ENCODE peak calls at places on chromosomes 11 and 22, in eight cellular contexts. One of them, this sample, is unnamed.

GRCh38 chr11:78420255-78420764 is 2.7 kb upstream of the GAB2 start:
- DNase-seq in dorsolateral prefrontal cortex: peak
- DNase-seq in H7: peak
- DNase-seq in T-helper 17 cell: peak
- DNase-seq in activated T-cell treated with anti-CD3 and anti-CD28 coated beads for 48 hours: peak
- DNase-seq in activated T-helper 1 cell treated with Interleukin-2 at 50 U/mL for 16 hours: peak
- DNase-seq in naive thymus-derived CD8-positive, alpha-beta T cell: peak
- DNase-seq in stimulated activated CD4-positive, alpha-beta T cell treated with anti-CD3 and anti-CD28 coated beads, Interleukin-4, amount 100 ng/mL, for 48 hours: peak
- DNase-seq in this sample: peak

GRCh38 chr11:46603704-46604308 is 10.0 kb upstream of the AMBRA1 start:
- DNase-seq in naive thymus-derived CD8-positive, alpha-beta T cell: no peak
- DNase-seq in dorsolateral prefrontal cortex: no peak
- DNase-seq in H7: no peak
- DNase-seq in T-helper 17 cell: no peak
- DNase-seq in activated T-helper 1 cell treated with Interleukin-2 at 50 U/mL for 16 hours: no peak
- DNase-seq in stimulated activated CD4-positive, alpha-beta T cell treated with anti-CD3 and anti-CD28 coated beads, Interleukin-4, amount 100 ng/mL, for 48 hours: no peak
- DNase-seq in activated T-cell treated with anti-CD3 and anti-CD28 coated beads for 48 hours: no peak
- DNase-seq in this sample: no peak

GRCh38 chr11:251550-251949 is 14.8 kb downstream of the PSMD13 start:
- DNase-seq in naive thymus-derived CD8-positive, alpha-beta T cell: no peak
- DNase-seq in dorsolateral prefrontal cortex: no peak
- DNase-seq in activated T-cell treated with anti-CD3 and anti-CD28 coated beads for 48 hours: no peak
- DNase-seq in stimulated activated CD4-positive, alpha-beta T cell treated with anti-CD3 and anti-CD28 coated beads, Interleukin-4, amount 100 ng/mL, for 48 hours: no peak
- DNase-seq in T-helper 17 cell: no peak
- DNase-seq in H7: no peak
- DNase-seq in activated T-helper 1 cell treated with Interleukin-2 at 50 U/mL for 16 hours: no peak
- DNase-seq in this sample: no peak

GRCh38 chr22:40406063-40406890 is 35.9 kb downstream of the SGSM3 start:
- DNase-seq in H7: peak
- DNase-seq in naive thymus-derived CD8-positive, alpha-beta T cell: no peak
- DNase-seq in activated T-helper 1 cell treated with Interleukin-2 at 50 U/mL for 16 hours: no peak
- DNase-seq in T-helper 17 cell: no peak
- DNase-seq in dorsolateral prefrontal cortex: no peak
- DNase-seq in activated T-cell treated with anti-CD3 and anti-CD28 coated beads for 48 hours: no peak
- DNase-seq in stimulated activated CD4-positive, alpha-beta T cell treated with anti-CD3 and anti-CD28 coated beads, Interleukin-4, amount 100 ng/mL, for 48 hours: no peak
- DNase-seq in this sample: no peak

GRCh38 chr11:91653091-91653754 is 571.4 kb upstream of the FAT3 start:
- DNase-seq in T-helper 17 cell: no peak
- DNase-seq in naive thymus-derived CD8-positive, alpha-beta T cell: no peak
- DNase-seq in dorsolateral prefrontal cortex: no peak
- DNase-seq in stimulated activated CD4-positive, alpha-beta T cell treated with anti-CD3 and anti-CD28 coated beads, Interleukin-4, amount 100 ng/mL, for 48 hours: no peak
- DNase-seq in activated T-cell treated with anti-CD3 and anti-CD28 coated beads for 48 hours: no peak
- DNase-seq in H7: no peak
- DNase-seq in activated T-helper 1 cell treated with Interleukin-2 at 50 U/mL for 16 hours: no peak
- DNase-seq in this sample: no peak

GRCh38 chr22:38802671-38803121 is 8.8 kb upstream of the DNAL4 start:
- DNase-seq in dorsolateral prefrontal cortex: no peak
- DNase-seq in T-helper 17 cell: no peak
- DNase-seq in activated T-cell treated with anti-CD3 and anti-CD28 coated beads for 48 hours: no peak
- DNase-seq in activated T-helper 1 cell treated with Interleukin-2 at 50 U/mL for 16 hours: no peak
- DNase-seq in H7: peak
- DNase-seq in stimulated activated CD4-positive, alpha-beta T cell treated with anti-CD3 and anti-CD28 coated beads, Interleukin-4, amount 100 ng/mL, for 48 hours: no peak
- DNase-seq in naive thymus-derived CD8-positive, alpha-beta T cell: no peak
- DNase-seq in this sample: peak

GRCh38 chr11:35166369-35167360 is 27.7 kb downstream of the CD44 start:
- DNase-seq in H7: no peak
- DNase-seq in dorsolateral prefrontal cortex: peak
- DNase-seq in stimulated activated CD4-positive, alpha-beta T cell treated with anti-CD3 and anti-CD28 coated beads, Interleukin-4, amount 100 ng/mL, for 48 hours: no peak
- DNase-seq in activated T-helper 1 cell treated with Interleukin-2 at 50 U/mL for 16 hours: no peak
- DNase-seq in T-helper 17 cell: peak
- DNase-seq in activated T-cell treated with anti-CD3 and anti-CD28 coated beads for 48 hours: no peak
- DNase-seq in naive thymus-derived CD8-positive, alpha-beta T cell: no peak
- DNase-seq in this sample: no peak

GRCh38 chr11:112321521-112322172 is 61.0 kb upstream of the PLET1 start:
- DNase-seq in H7: no peak
- DNase-seq in stimulated activated CD4-positive, alpha-beta T cell treated with anti-CD3 and anti-CD28 coated beads, Interleukin-4, amount 100 ng/mL, for 48 hours: no peak
- DNase-seq in activated T-helper 1 cell treated with Interleukin-2 at 50 U/mL for 16 hours: no peak
- DNase-seq in T-helper 17 cell: no peak
- DNase-seq in naive thymus-derived CD8-positive, alpha-beta T cell: no peak
- DNase-seq in activated T-cell treated with anti-CD3 and anti-CD28 coated beads for 48 hours: no peak
- DNase-seq in dorsolateral prefrontal cortex: no peak
- DNase-seq in this sample: peak

GRCh38 chr11:120096756-120097191 is 41.1 kb downstream of the TRIM29 start:
- DNase-seq in dorsolateral prefrontal cortex: no peak
- DNase-seq in T-helper 17 cell: no peak
- DNase-seq in activated T-helper 1 cell treated with Interleukin-2 at 50 U/mL for 16 hours: no peak
- DNase-seq in stimulated activated CD4-positive, alpha-beta T cell treated with anti-CD3 and anti-CD28 coated beads, Interleukin-4, amount 100 ng/mL, for 48 hours: no peak
- DNase-seq in H7: no peak
- DNase-seq in activated T-cell treated with anti-CD3 and anti-CD28 coated beads for 48 hours: no peak
- DNase-seq in naive thymus-derived CD8-positive, alpha-beta T cell: no peak
- DNase-seq in this sample: no peak

GRCh38 chr11:113176971-113177370 is 137.4 kb upstream of the TTC12 start:
- DNase-seq in T-helper 17 cell: no peak
- DNase-seq in activated T-cell treated with anti-CD3 and anti-CD28 coated beads for 48 hours: no peak
- DNase-seq in H7: no peak
- DNase-seq in naive thymus-derived CD8-positive, alpha-beta T cell: no peak
- DNase-seq in dorsolateral prefrontal cortex: no peak
- DNase-seq in activated T-helper 1 cell treated with Interleukin-2 at 50 U/mL for 16 hours: no peak
- DNase-seq in stimulated activated CD4-positive, alpha-beta T cell treated with anti-CD3 and anti-CD28 coated beads, Interleukin-4, amount 100 ng/mL, for 48 hours: no peak
- DNase-seq in this sample: no peak

GRCh38 chr11:13955971-13956421 is 6.5 kb upstream of the SPON1 start:
- DNase-seq in T-helper 17 cell: peak
- DNase-seq in activated T-helper 1 cell treated with Interleukin-2 at 50 U/mL for 16 hours: peak
- DNase-seq in activated T-cell treated with anti-CD3 and anti-CD28 coated beads for 48 hours: no peak
- DNase-seq in stimulated activated CD4-positive, alpha-beta T cell treated with anti-CD3 and anti-CD28 coated beads, Interleukin-4, amount 100 ng/mL, for 48 hours: no peak
- DNase-seq in H7: peak
- DNase-seq in dorsolateral prefrontal cortex: peak
- DNase-seq in naive thymus-derived CD8-positive, alpha-beta T cell: peak
- DNase-seq in this sample: peak

GRCh38 chr11:118226294-118226693 is 1.5 kb upstream of the JAML start:
- DNase-seq in H7: no peak
- DNase-seq in T-helper 17 cell: no peak
- DNase-seq in stimulated activated CD4-positive, alpha-beta T cell treated with anti-CD3 and anti-CD28 coated beads, Interleukin-4, amount 100 ng/mL, for 48 hours: no peak
- DNase-seq in dorsolateral prefrontal cortex: no peak
- DNase-seq in naive thymus-derived CD8-positive, alpha-beta T cell: no peak
- DNase-seq in activated T-cell treated with anti-CD3 and anti-CD28 coated beads for 48 hours: no peak
- DNase-seq in activated T-helper 1 cell treated with Interleukin-2 at 50 U/mL for 16 hours: no peak
- DNase-seq in this sample: no peak

GRCh38 chr11:16881074-16881709 is 133.0 kb downstream of the PLEKHA7 start:
- DNase-seq in stimulated activated CD4-positive, alpha-beta T cell treated with anti-CD3 and anti-CD28 coated beads, Interleukin-4, amount 100 ng/mL, for 48 hours: no peak
- DNase-seq in naive thymus-derived CD8-positive, alpha-beta T cell: no peak
- DNase-seq in T-helper 17 cell: no peak
- DNase-seq in activated T-helper 1 cell treated with Interleukin-2 at 50 U/mL for 16 hours: no peak
- DNase-seq in H7: peak
- DNase-seq in dorsolateral prefrontal cortex: no peak
- DNase-seq in activated T-cell treated with anti-CD3 and anti-CD28 coated beads for 48 hours: no peak
- DNase-seq in this sample: peak

GRCh38 chr22:35605787-35606492 is 11.2 kb downstream of the MB start:
- DNase-seq in stimulated activated CD4-positive, alpha-beta T cell treated with anti-CD3 and anti-CD28 coated beads, Interleukin-4, amount 100 ng/mL, for 48 hours: no peak
- DNase-seq in naive thymus-derived CD8-positive, alpha-beta T cell: no peak
- DNase-seq in H7: no peak
- DNase-seq in T-helper 17 cell: no peak
- DNase-seq in activated T-helper 1 cell treated with Interleukin-2 at 50 U/mL for 16 hours: no peak
- DNase-seq in dorsolateral prefrontal cortex: no peak
- DNase-seq in activated T-cell treated with anti-CD3 and anti-CD28 coated beads for 48 hours: no peak
- DNase-seq in this sample: no peak

GRCh38 chr11:70212227-70212811 is 9.2 kb downstream of the FADD start:
- DNase-seq in H7: no peak
- DNase-seq in activated T-helper 1 cell treated with Interleukin-2 at 50 U/mL for 16 hours: no peak
- DNase-seq in activated T-cell treated with anti-CD3 and anti-CD28 coated beads for 48 hours: no peak
- DNase-seq in stimulated activated CD4-positive, alpha-beta T cell treated with anti-CD3 and anti-CD28 coated beads, Interleukin-4, amount 100 ng/mL, for 48 hours: no peak
- DNase-seq in dorsolateral prefrontal cortex: no peak
- DNase-seq in naive thymus-derived CD8-positive, alpha-beta T cell: no peak
- DNase-seq in T-helper 17 cell: no peak
- DNase-seq in this sample: no peak

GRCh38 chr11:76214968-76215548 is 8.8 kb upstream of the WNT11 start:
- DNase-seq in activated T-helper 1 cell treated with Interleukin-2 at 50 U/mL for 16 hours: no peak
- DNase-seq in T-helper 17 cell: no peak
- DNase-seq in activated T-cell treated with anti-CD3 and anti-CD28 coated beads for 48 hours: no peak
- DNase-seq in stimulated activated CD4-positive, alpha-beta T cell treated with anti-CD3 and anti-CD28 coated beads, Interleukin-4, amount 100 ng/mL, for 48 hours: no peak
- DNase-seq in H7: no peak
- DNase-seq in dorsolateral prefrontal cortex: no peak
- DNase-seq in naive thymus-derived CD8-positive, alpha-beta T cell: no peak
- DNase-seq in this sample: no peak

GRCh38 chr11:96168623-96169022 is 174.4 kb downstream of the MAML2 start:
- DNase-seq in naive thymus-derived CD8-positive, alpha-beta T cell: no peak
- DNase-seq in dorsolateral prefrontal cortex: no peak
- DNase-seq in T-helper 17 cell: no peak
- DNase-seq in activated T-cell treated with anti-CD3 and anti-CD28 coated beads for 48 hours: no peak
- DNase-seq in stimulated activated CD4-positive, alpha-beta T cell treated with anti-CD3 and anti-CD28 coated beads, Interleukin-4, amount 100 ng/mL, for 48 hours: no peak
- DNase-seq in activated T-helper 1 cell treated with Interleukin-2 at 50 U/mL for 16 hours: no peak
- DNase-seq in H7: no peak
- DNase-seq in this sample: peak

GRCh38 chr11:73415854-73416615 is 39.8 kb downstream of the RELT start:
- DNase-seq in H7: no peak
- DNase-seq in stimulated activated CD4-positive, alpha-beta T cell treated with anti-CD3 and anti-CD28 coated beads, Interleukin-4, amount 100 ng/mL, for 48 hours: no peak
- DNase-seq in T-helper 17 cell: no peak
- DNase-seq in naive thymus-derived CD8-positive, alpha-beta T cell: no peak
- DNase-seq in activated T-helper 1 cell treated with Interleukin-2 at 50 U/mL for 16 hours: no peak
- DNase-seq in dorsolateral prefrontal cortex: no peak
- DNase-seq in activated T-cell treated with anti-CD3 and anti-CD28 coated beads for 48 hours: no peak
- DNase-seq in this sample: no peak

GRCh38 chr22:37145415-37146385 is 4.0 kb downstream of the IL2RB start:
- DNase-seq in H7: no peak
- DNase-seq in dorsolateral prefrontal cortex: no peak
- DNase-seq in stimulated activated CD4-positive, alpha-beta T cell treated with anti-CD3 and anti-CD28 coated beads, Interleukin-4, amount 100 ng/mL, for 48 hours: no peak
- DNase-seq in activated T-cell treated with anti-CD3 and anti-CD28 coated beads for 48 hours: no peak
- DNase-seq in T-helper 17 cell: no peak
- DNase-seq in activated T-helper 1 cell treated with Interleukin-2 at 50 U/mL for 16 hours: no peak
- DNase-seq in naive thymus-derived CD8-positive, alpha-beta T cell: no peak
- DNase-seq in this sample: no peak

GRCh38 chr11:111977141-111978027 is 40.2 kb downstream of the DIXDC1 start:
- DNase-seq in T-helper 17 cell: no peak
- DNase-seq in activated T-helper 1 cell treated with Interleukin-2 at 50 U/mL for 16 hours: no peak
- DNase-seq in H7: peak
- DNase-seq in stimulated activated CD4-positive, alpha-beta T cell treated with anti-CD3 and anti-CD28 coated beads, Interleukin-4, amount 100 ng/mL, for 48 hours: peak
- DNase-seq in naive thymus-derived CD8-positive, alpha-beta T cell: no peak
- DNase-seq in dorsolateral prefrontal cortex: peak
- DNase-seq in activated T-cell treated with anti-CD3 and anti-CD28 coated beads for 48 hours: no peak
- DNase-seq in this sample: peak

GRCh38 chr11:126716456-126717083 is 284.0 kb downstream of the KIRREL3 start:
- DNase-seq in stimulated activated CD4-positive, alpha-beta T cell treated with anti-CD3 and anti-CD28 coated beads, Interleukin-4, amount 100 ng/mL, for 48 hours: peak
- DNase-seq in activated T-helper 1 cell treated with Interleukin-2 at 50 U/mL for 16 hours: no peak
- DNase-seq in dorsolateral prefrontal cortex: peak
- DNase-seq in T-helper 17 cell: no peak
- DNase-seq in activated T-cell treated with anti-CD3 and anti-CD28 coated beads for 48 hours: peak
- DNase-seq in H7: peak
- DNase-seq in naive thymus-derived CD8-positive, alpha-beta T cell: no peak
- DNase-seq in this sample: no peak

GRCh38 chr11:12441081-12441801 is 63.9 kb downstream of the PARVA start:
- DNase-seq in T-helper 17 cell: no peak
- DNase-seq in dorsolateral prefrontal cortex: no peak
- DNase-seq in naive thymus-derived CD8-positive, alpha-beta T cell: no peak
- DNase-seq in activated T-helper 1 cell treated with Interleukin-2 at 50 U/mL for 16 hours: no peak
- DNase-seq in stimulated activated CD4-positive, alpha-beta T cell treated with anti-CD3 and anti-CD28 coated beads, Interleukin-4, amount 100 ng/mL, for 48 hours: no peak
- DNase-seq in activated T-cell treated with anti-CD3 and anti-CD28 coated beads for 48 hours: no peak
- DNase-seq in H7: no peak
- DNase-seq in this sample: no peak

GRCh38 chr11:92439133-92439532 is 214.5 kb downstream of the FAT3 start:
- DNase-seq in stimulated activated CD4-positive, alpha-beta T cell treated with anti-CD3 and anti-CD28 coated beads, Interleukin-4, amount 100 ng/mL, for 48 hours: no peak
- DNase-seq in naive thymus-derived CD8-positive, alpha-beta T cell: no peak
- DNase-seq in H7: no peak
- DNase-seq in dorsolateral prefrontal cortex: no peak
- DNase-seq in activated T-cell treated with anti-CD3 and anti-CD28 coated beads for 48 hours: no peak
- DNase-seq in activated T-helper 1 cell treated with Interleukin-2 at 50 U/mL for 16 hours: no peak
- DNase-seq in T-helper 17 cell: no peak
- DNase-seq in this sample: no peak

GRCh38 chr22:40156001-40156516 is 21.7 kb upstream of the TNRC6B start:
- DNase-seq in naive thymus-derived CD8-positive, alpha-beta T cell: no peak
- DNase-seq in H7: peak
- DNase-seq in stimulated activated CD4-positive, alpha-beta T cell treated with anti-CD3 and anti-CD28 coated beads, Interleukin-4, amount 100 ng/mL, for 48 hours: no peak
- DNase-seq in activated T-helper 1 cell treated with Interleukin-2 at 50 U/mL for 16 hours: no peak
- DNase-seq in activated T-cell treated with anti-CD3 and anti-CD28 coated beads for 48 hours: peak
- DNase-seq in dorsolateral prefrontal cortex: no peak
- DNase-seq in T-helper 17 cell: no peak
- DNase-seq in this sample: peak

GRCh38 chr11:64561984-64562722 is 28.9 kb upstream of the SLC22A12 start:
- DNase-seq in naive thymus-derived CD8-positive, alpha-beta T cell: no peak
- DNase-seq in activated T-cell treated with anti-CD3 and anti-CD28 coated beads for 48 hours: no peak
- DNase-seq in H7: no peak
- DNase-seq in activated T-helper 1 cell treated with Interleukin-2 at 50 U/mL for 16 hours: no peak
- DNase-seq in dorsolateral prefrontal cortex: no peak
- DNase-seq in stimulated activated CD4-positive, alpha-beta T cell treated with anti-CD3 and anti-CD28 coated beads, Interleukin-4, amount 100 ng/mL, for 48 hours: no peak
- DNase-seq in T-helper 17 cell: no peak
- DNase-seq in this sample: no peak

GRCh38 chr11:3165152-3165705 is at the start of gene OSBPL5:
- DNase-seq in dorsolateral prefrontal cortex: peak
- DNase-seq in activated T-helper 1 cell treated with Interleukin-2 at 50 U/mL for 16 hours: peak
- DNase-seq in naive thymus-derived CD8-positive, alpha-beta T cell: peak
- DNase-seq in H7: peak
- DNase-seq in activated T-cell treated with anti-CD3 and anti-CD28 coated beads for 48 hours: peak
- DNase-seq in stimulated activated CD4-positive, alpha-beta T cell treated with anti-CD3 and anti-CD28 coated beads, Interleukin-4, amount 100 ng/mL, for 48 hours: peak
- DNase-seq in T-helper 17 cell: no peak
- DNase-seq in this sample: peak

GRCh38 chr11:69861901-69862300 is 42.7 kb upstream of the FGF3 start:
- DNase-seq in T-helper 17 cell: no peak
- DNase-seq in dorsolateral prefrontal cortex: no peak
- DNase-seq in naive thymus-derived CD8-positive, alpha-beta T cell: no peak
- DNase-seq in H7: no peak
- DNase-seq in activated T-cell treated with anti-CD3 and anti-CD28 coated beads for 48 hours: no peak
- DNase-seq in activated T-helper 1 cell treated with Interleukin-2 at 50 U/mL for 16 hours: no peak
- DNase-seq in stimulated activated CD4-positive, alpha-beta T cell treated with anti-CD3 and anti-CD28 coated beads, Interleukin-4, amount 100 ng/mL, for 48 hours: no peak
- DNase-seq in this sample: no peak

GRCh38 chr22:23204125-23204488 is 23.8 kb downstream of the BCR start:
- DNase-seq in activated T-helper 1 cell treated with Interleukin-2 at 50 U/mL for 16 hours: no peak
- DNase-seq in activated T-cell treated with anti-CD3 and anti-CD28 coated beads for 48 hours: no peak
- DNase-seq in H7: no peak
- DNase-seq in stimulated activated CD4-positive, alpha-beta T cell treated with anti-CD3 and anti-CD28 coated beads, Interleukin-4, amount 100 ng/mL, for 48 hours: no peak
- DNase-seq in dorsolateral prefrontal cortex: no peak
- DNase-seq in T-helper 17 cell: no peak
- DNase-seq in naive thymus-derived CD8-positive, alpha-beta T cell: no peak
- DNase-seq in this sample: no peak

GRCh38 chr11:79441159-79441875 is 487 bp upstream of the TENM4 start:
- DNase-seq in naive thymus-derived CD8-positive, alpha-beta T cell: no peak
- DNase-seq in dorsolateral prefrontal cortex: no peak
- DNase-seq in activated T-cell treated with anti-CD3 and anti-CD28 coated beads for 48 hours: no peak
- DNase-seq in T-helper 17 cell: no peak
- DNase-seq in stimulated activated CD4-positive, alpha-beta T cell treated with anti-CD3 and anti-CD28 coated beads, Interleukin-4, amount 100 ng/mL, for 48 hours: no peak
- DNase-seq in H7: peak
- DNase-seq in activated T-helper 1 cell treated with Interleukin-2 at 50 U/mL for 16 hours: no peak
- DNase-seq in this sample: no peak

GRCh38 chr11:17699157-17700114 is 19.9 kb upstream of the MYOD1 start:
- DNase-seq in activated T-cell treated with anti-CD3 and anti-CD28 coated beads for 48 hours: no peak
- DNase-seq in naive thymus-derived CD8-positive, alpha-beta T cell: no peak
- DNase-seq in stimulated activated CD4-positive, alpha-beta T cell treated with anti-CD3 and anti-CD28 coated beads, Interleukin-4, amount 100 ng/mL, for 48 hours: no peak
- DNase-seq in T-helper 17 cell: no peak
- DNase-seq in H7: no peak
- DNase-seq in activated T-helper 1 cell treated with Interleukin-2 at 50 U/mL for 16 hours: no peak
- DNase-seq in dorsolateral prefrontal cortex: no peak
- DNase-seq in this sample: peak

GRCh38 chr11:64906314-64906635 is 10.7 kb downstream of the ATG2A start:
- DNase-seq in activated T-cell treated with anti-CD3 and anti-CD28 coated beads for 48 hours: no peak
- DNase-seq in naive thymus-derived CD8-positive, alpha-beta T cell: no peak
- DNase-seq in activated T-helper 1 cell treated with Interleukin-2 at 50 U/mL for 16 hours: no peak
- DNase-seq in stimulated activated CD4-positive, alpha-beta T cell treated with anti-CD3 and anti-CD28 coated beads, Interleukin-4, amount 100 ng/mL, for 48 hours: no peak
- DNase-seq in H7: peak
- DNase-seq in T-helper 17 cell: no peak
- DNase-seq in dorsolateral prefrontal cortex: no peak
- DNase-seq in this sample: no peak

GRCh38 chr11:44631831-44632230 is 66.4 kb downstream of the CD82 start:
- DNase-seq in H7: peak
- DNase-seq in stimulated activated CD4-positive, alpha-beta T cell treated with anti-CD3 and anti-CD28 coated beads, Interleukin-4, amount 100 ng/mL, for 48 hours: no peak
- DNase-seq in activated T-helper 1 cell treated with Interleukin-2 at 50 U/mL for 16 hours: no peak
- DNase-seq in activated T-cell treated with anti-CD3 and anti-CD28 coated beads for 48 hours: no peak
- DNase-seq in T-helper 17 cell: no peak
- DNase-seq in dorsolateral prefrontal cortex: no peak
- DNase-seq in naive thymus-derived CD8-positive, alpha-beta T cell: no peak
- DNase-seq in this sample: peak

GRCh38 chr22:23837911-23838685 is 708 bp downstream of the DERL3 start:
- DNase-seq in dorsolateral prefrontal cortex: no peak
- DNase-seq in naive thymus-derived CD8-positive, alpha-beta T cell: no peak
- DNase-seq in H7: peak
- DNase-seq in activated T-cell treated with anti-CD3 and anti-CD28 coated beads for 48 hours: no peak
- DNase-seq in T-helper 17 cell: no peak
- DNase-seq in stimulated activated CD4-positive, alpha-beta T cell treated with anti-CD3 and anti-CD28 coated beads, Interleukin-4, amount 100 ng/mL, for 48 hours: no peak
- DNase-seq in activated T-helper 1 cell treated with Interleukin-2 at 50 U/mL for 16 hours: no peak
- DNase-seq in this sample: no peak

GRCh38 chr11:134701564-134702165 is 289.6 kb upstream of the B3GAT1 start:
- DNase-seq in activated T-helper 1 cell treated with Interleukin-2 at 50 U/mL for 16 hours: no peak
- DNase-seq in stimulated activated CD4-positive, alpha-beta T cell treated with anti-CD3 and anti-CD28 coated beads, Interleukin-4, amount 100 ng/mL, for 48 hours: no peak
- DNase-seq in T-helper 17 cell: no peak
- DNase-seq in H7: no peak
- DNase-seq in dorsolateral prefrontal cortex: no peak
- DNase-seq in naive thymus-derived CD8-positive, alpha-beta T cell: no peak
- DNase-seq in activated T-cell treated with anti-CD3 and anti-CD28 coated beads for 48 hours: no peak
- DNase-seq in this sample: no peak